ENCODE peak calls at places on chromosome 16, in six cellular contexts. A, U, M, Y, D and V are unnamed samples.

GRCh38 chr16:64864232-64864803 is 257.5 kb downstream of the CDH11 start:
- DNase-seq in A (no peak), Y (no peak), U (no peak), D (no peak), M (peak), V (no peak)

GRCh38 chr16:3188925-3189825 is 1.2 kb downstream of the OR1F1 start:
- DNase-seq in D (peak), A (no peak), M (peak), Y (peak), U (no peak), V (no peak)

GRCh38 chr16:78762222-78762621 is 662.8 kb downstream of the WWOX start:
- DNase-seq in U (no peak), Y (no peak), A (no peak), M (no peak), D (no peak), V (no peak)

GRCh38 chr16:50146479-50147435 is 6.3 kb upstream of the TENT4B start:
- DNase-seq in Y (no peak), A (no peak), U (no peak), D (no peak), M (no peak), V (no peak)

GRCh38 chr16:9091867-9092281 is 430 bp downstream of the HAPSTR1 start:
- DNase-seq in D (peak), A (peak), M (peak), Y (peak), U (peak), V (peak)

GRCh38 chr16:15798671-15799070 is 58.2 kb downstream of the MYH11 start:
- DNase-seq in Y (no peak), D (no peak), A (no peak), U (no peak), M (no peak), V (no peak)

GRCh38 chr16:85010931-85011845 is at the start of gene ZDHHC7:
- DNase-seq in U (peak), D (peak), Y (peak), M (peak), A (peak), V (peak)

GRCh38 chr16:57480127-57480753 is 6.1 kb downstream of the DOK4 start:
- DNase-seq in M (peak), A (peak), U (peak), Y (peak), D (peak), V (no peak)

GRCh38 chr16:54602666-54603065 is 316.1 kb upstream of the IRX3 start:
- DNase-seq in D (no peak), A (no peak), M (peak), U (no peak), Y (no peak), V (peak)

GRCh38 chr16:8924214-8924613 is 39.5 kb downstream of the USP7 start:
- DNase-seq in A (no peak), U (peak), Y (no peak), D (peak), M (no peak), V (no peak)

GRCh38 chr16:1511662-1512061 is 18.5 kb downstream of the TELO2 start:
- DNase-seq in A (no peak), D (no peak), M (no peak), U (no peak), Y (no peak), V (no peak)

GRCh38 chr16:84732674-84733352 is 33.0 kb downstream of the USP10 start:
- DNase-seq in U (no peak), M (no peak), D (peak), Y (peak), A (no peak), V (no peak)

GRCh38 chr16:50099957-50100648 is 34.3 kb downstream of the HEATR3 start:
- DNase-seq in Y (no peak), M (no peak), D (no peak), A (no peak), U (no peak), V (no peak)

GRCh38 chr16:52861614-52862022 is 191.1 kb downstream of the CHD9NB start:
- DNase-seq in M (no peak), Y (peak), A (no peak), U (no peak), D (peak), V (no peak)

GRCh38 chr16:8173111-8173644 is 417.1 kb downstream of the TMEM114 start:
- DNase-seq in Y (peak), A (peak), U (peak), M (peak), D (peak), V (no peak)

GRCh38 chr16:58176608-58177346 is 21.1 kb downstream of the CSNK2A2 start:
- DNase-seq in M (no peak), A (no peak), D (no peak), U (no peak), Y (no peak), V (no peak)

GRCh38 chr16:15996432-15997109 is 47.2 kb downstream of the ABCC1 start:
- DNase-seq in D (peak), A (peak), M (peak), U (peak), Y (peak), V (no peak)

GRCh38 chr16:30027588-30028437 is 3.3 kb downstream of the TLCD3B start:
- DNase-seq in A (no peak), U (no peak), M (no peak), Y (no peak), D (no peak), V (no peak)

GRCh38 chr16:67013823-67014640 is 14.9 kb upstream of the CBFB start:
- DNase-seq in A (peak), Y (peak), D (peak), M (peak), U (peak), V (peak)

GRCh38 chr16:67016143-67016542 is 12.8 kb upstream of the CBFB start:
- DNase-seq in A (peak), Y (no peak), D (no peak), U (no peak), M (no peak), V (no peak)

GRCh38 chr16:67014641-67015315 is 14.2 kb upstream of the CBFB start:
- DNase-seq in U (no peak), D (no peak), A (peak), M (no peak), Y (no peak), V (no peak)

GRCh38 chr16:67016681-67017450 is 12.1 kb upstream of the CBFB start:
- DNase-seq in U (no peak), M (no peak), D (no peak), A (peak), Y (no peak), V (no peak)

GRCh38 chr16:67015317-67015731 is 13.6 kb upstream of the CBFB start:
- DNase-seq in M (no peak), D (no peak), U (no peak), Y (peak), A (peak), V (no peak)
- TF ChIP-seq CTCF in M (no peak), D (no peak), U (no peak), Y (no peak), A (no peak), V (no peak)

GRCh38 chr16:12067714-12068401 is 91.3 kb downstream of the SNX29 start:
- DNase-seq in M (peak), U (peak), D (peak), Y (peak), A (peak), V (no peak)
- TF ChIP-seq CTCF in M (peak), U (peak), D (peak), Y (peak), A (peak), V (peak)

DNA sequence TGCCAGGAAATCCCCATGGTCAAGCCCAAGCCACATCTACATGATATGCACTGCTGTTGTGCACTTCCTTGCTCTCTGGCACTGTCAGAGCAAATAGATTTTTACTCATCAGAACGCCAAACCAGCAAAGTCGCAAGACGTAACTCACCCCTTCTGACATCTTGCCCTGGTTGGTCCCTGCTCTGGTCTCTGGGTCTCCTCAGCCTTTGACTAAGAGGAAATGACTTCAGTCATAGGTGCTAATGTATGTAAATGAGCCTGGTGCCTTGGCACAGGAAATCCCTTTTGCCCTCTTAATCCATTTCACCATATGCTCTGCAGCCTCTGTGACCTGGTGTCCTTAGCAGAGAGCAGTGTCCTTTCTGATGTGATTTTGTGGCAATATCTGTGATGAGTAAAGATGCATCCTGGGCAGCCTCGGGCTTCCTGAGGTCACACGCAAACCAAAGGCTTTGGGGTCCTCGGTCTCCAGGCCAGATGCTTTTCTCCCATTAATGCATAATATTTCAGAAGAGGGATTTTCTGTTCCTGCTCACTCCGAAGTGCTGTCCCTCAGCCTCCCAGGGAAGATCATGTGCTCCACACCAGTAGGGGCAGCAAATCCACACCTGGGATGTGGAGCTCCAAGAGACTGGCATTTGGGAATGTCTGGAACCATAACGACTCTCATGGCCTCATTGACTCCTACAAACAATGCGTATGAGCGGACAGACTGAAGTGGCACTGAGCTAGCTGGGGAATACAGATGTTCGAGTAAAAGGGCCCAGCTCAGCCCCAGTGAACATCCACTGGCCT is 66.9 kb downstream of the GP2 start:
- DNase-seq in U (no peak), M (no peak), Y (no peak), D (no peak), A (no peak), V (no peak)
- TF ChIP-seq CTCF in U (no peak), M (no peak), Y (no peak), D (no peak), A (no peak), V (no peak)

DNA sequence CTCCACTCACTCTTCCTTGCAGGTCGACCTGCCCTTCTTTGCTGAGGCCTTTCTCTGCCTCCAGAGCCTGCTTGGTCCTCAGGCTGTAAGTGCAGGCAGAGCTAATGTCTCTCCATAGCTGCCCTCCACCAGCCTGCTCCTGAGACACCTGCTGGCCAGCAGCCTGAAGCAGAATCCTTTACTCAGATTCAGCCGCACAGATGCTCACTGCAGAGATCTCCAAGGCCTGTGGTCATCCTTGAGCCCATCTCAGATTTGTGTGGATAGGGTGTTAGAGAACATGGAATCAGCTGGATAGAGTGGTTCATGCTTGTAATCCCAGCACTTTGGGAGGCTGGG is 11.5 kb downstream of the DEXI start:
- DNase-seq in U (no peak), D (no peak), Y (no peak), M (no peak), A (no peak), V (no peak)
- TF ChIP-seq CTCF in U (no peak), D (no peak), Y (no peak), M (no peak), A (no peak), V (no peak)

GRCh38 chr16:48829361-48829760 is 219.4 kb upstream of the N4BP1 start:
- DNase-seq in A (no peak), Y (no peak), U (no peak), D (no peak), M (no peak), V (no peak)

GRCh38 chr16:48834576-48834975 is 224.6 kb upstream of the N4BP1 start:
- DNase-seq in D (no peak), Y (no peak), A (no peak), U (no peak), M (no peak), V (no peak)

GRCh38 chr16:48829911-48830310 is 219.9 kb upstream of the N4BP1 start:
- DNase-seq in Y (no peak), A (no peak), D (no peak), U (no peak), M (no peak), V (no peak)

GRCh38 chr16:48833461-48833860 is 223.5 kb upstream of the N4BP1 start:
- DNase-seq in U (no peak), M (no peak), Y (no peak), D (no peak), A (no peak), V (no peak)

GRCh38 chr16:48831081-48831722 is 221.2 kb upstream of the N4BP1 start:
- DNase-seq in A (no peak), Y (no peak), D (no peak), U (no peak), M (no peak), V (no peak)
- TF ChIP-seq CTCF in A (peak), Y (no peak), D (no peak), U (no peak), M (no peak), V (no peak)

GRCh38 chr16:26765087-26765486 is 301.6 kb upstream of the C16orf82 start:
- DNase-seq in Y (peak), D (no peak), U (no peak), A (no peak), M (no peak), V (no peak)
- TF ChIP-seq CTCF in Y (no peak), D (no peak), U (peak), A (peak), M (peak), V (no peak)

GRCh38 chr16:27353853-27354252 is 40.1 kb downstream of the IL4R start:
- DNase-seq in M (no peak), U (no peak), A (no peak), Y (no peak), D (no peak), V (no peak)

GRCh38 chr16:27352026-27352425 is 38.3 kb downstream of the IL4R start:
- DNase-seq in M (no peak), U (no peak), D (no peak), Y (no peak), A (no peak), V (no peak)

GRCh38 chr16:27356794-27357193 is 43.0 kb downstream of the IL4R start:
- DNase-seq in U (no peak), A (no peak), Y (no peak), M (no peak), D (no peak), V (no peak)

GRCh38 chr16:27359051-27359450 is 42.9 kb upstream of the IL21R start:
- DNase-seq in M (no peak), A (no peak), U (no peak), Y (no peak), D (no peak), V (no peak)

DNA sequence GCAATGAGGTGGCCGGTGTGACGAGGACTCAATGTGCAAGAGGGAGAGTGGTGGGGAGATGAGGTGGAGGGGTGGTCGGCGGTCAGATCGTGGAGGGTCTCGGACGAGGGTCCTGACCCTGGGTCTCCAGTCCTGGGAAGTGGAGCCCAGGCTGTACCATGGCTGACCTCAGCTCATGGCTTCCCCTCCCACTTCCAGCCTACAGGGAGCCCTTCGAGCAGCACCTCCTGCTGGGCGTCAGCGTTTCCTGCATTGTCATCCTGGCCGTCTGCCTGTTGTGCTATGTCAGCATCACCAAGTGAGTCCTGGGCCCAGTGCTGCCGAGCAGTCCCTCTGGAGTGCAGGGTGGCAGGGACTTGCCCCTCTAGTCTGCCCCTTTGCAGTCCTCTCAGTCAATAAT is 41.8 kb downstream of the IL4R start:
- DNase-seq in U (peak), Y (peak), A (no peak), M (peak), D (peak), V (no peak)
- TF ChIP-seq CTCF in U (no peak), Y (peak), A (peak), M (peak), D (peak), V (peak)